ENCODE peak calls at places on chromosomes 16 and 17, in four cellular contexts. V is activated CD4-positive, alpha-beta T cell treated with anti-CD3 and anti-CD28 coated beads for 24 hours; G is hypothalamus; X is AG09319. Z is an unnamed sample.

GRCh38 chr17:58621174-58621573 is 70.7 kb downstream of the TEX14 start:
- DNase-seq in X (no peak), V (no peak), G (no peak), Z (no peak)

GRCh38 chr16:11032922-11033291 is 88.5 kb downstream of the CLEC16A start:
- DNase-seq in V (no peak), X (peak), G (no peak), Z (no peak)

GRCh38 chr16:87207509-87207908 is 109.7 kb downstream of the C16orf95 start:
- DNase-seq in X (peak), V (no peak), G (no peak), Z (no peak)

GRCh38 chr16:24771779-24772157 is 42.3 kb downstream of the TNRC6A start:
- DNase-seq in V (no peak), X (no peak), G (no peak), Z (no peak)

GRCh38 chr16:188674-189073 is 8.4 kb downstream of the HBQ1 start:
- DNase-seq in V (no peak), X (no peak), G (no peak), Z (no peak)

GRCh38 chr16:4982056-4982867 is 24.1 kb downstream of the SEC14L5 start:
- DNase-seq in X (no peak), V (no peak), G (no peak), Z (no peak)

GRCh38 chr17:8020251-8020650 is 17.8 kb downstream of the GUCY2D start:
- DNase-seq in X (no peak), V (no peak), G (no peak), Z (no peak)

GRCh38 chr17:11554542-11554941 is 43.7 kb upstream of the DNAH9 start:
- DNase-seq in X (no peak), G (no peak), V (no peak), Z (no peak)

GRCh38 chr16:86457621-86458456 is 52.5 kb upstream of the FOXF1 start:
- DNase-seq in V (no peak), G (peak), X (peak), Z (no peak)

GRCh38 chr17:61907361-61907760 is 20.4 kb downstream of the INTS2 start:
- DNase-seq in X (no peak), V (no peak), G (no peak), Z (no peak)

GRCh38 chr16:51641191-51641765 is 490.2 kb upstream of the SALL1 start:
- DNase-seq in V (no peak), G (no peak), X (no peak), Z (no peak)

GRCh38 chr16:57004387-57005250 is 15.3 kb downstream of the NLRC5 start:
- DNase-seq in G (no peak), V (no peak), X (no peak), Z (no peak)

GRCh38 chr17:77400445-77400870 is 259.7 kb downstream of the SEC14L1 start:
- DNase-seq in G (no peak), X (no peak), V (peak), Z (peak)